ENCODE peak calls at places on chromosomes 11 and 22, in eight cellular contexts. Y is stimulated activated naive CD8-positive, alpha-beta T cell treated with anti-CD3 and anti-CD28 coated beads, Interleukin-15, amount 100 ng/mL, for 72 hours; X is naive thymus-derived CD4-positive, alpha-beta T cell; T is HEK293T; N is SW 1271; K is neural progenitor cell; Q is AG09309; F is heart right ventricle. P is an unnamed sample.

GRCh38 chr11:8090756-8091155 is 9.7 kb downstream of the TUB start:
- DNase-seq in Q (no peak), X (no peak), T (peak), F (no peak), Y (no peak), K (peak), N (no peak), P (no peak)

GRCh38 chr11:2886191-2886894 is 768 bp upstream of the CDKN1C start:
- DNase-seq in K (peak), N (no peak), F (peak), T (no peak), Q (no peak), Y (no peak), X (no peak), P (no peak)

GRCh38 chr11:6611092-6612007 is 666 bp downstream of the TAF10 start:
- DNase-seq in Q (no peak), K (peak), Y (peak), T (peak), X (no peak), F (peak), N (no peak), P (no peak)

GRCh38 chr11:16945671-16946469 is 68.3 kb downstream of the PLEKHA7 start:
- DNase-seq in Q (no peak), T (peak), K (peak), N (peak), Y (peak), X (no peak), F (peak), P (peak)

GRCh38 chr22:46367707-46368191 is 32.2 kb downstream of the TRMU start:
- DNase-seq in T (peak), Y (peak), N (no peak), K (peak), Q (no peak), F (peak), X (peak), P (peak)

GRCh38 chr11:81255905-81256304 is 1477.8 kb downstream of the FAM181B start:
- DNase-seq in T (no peak), F (no peak), Q (no peak), Y (no peak), K (no peak), N (no peak), X (no peak), P (no peak)

GRCh38 chr22:21026783-21027692 is 5.3 kb downstream of the SLC7A4 start:
- DNase-seq in Q (no peak), K (no peak), N (no peak), Y (no peak), F (no peak), X (no peak), T (no peak), P (no peak)

GRCh38 chr11:43546561-43547410 is 133.8 kb upstream of the HSD17B12 start:
- DNase-seq in F (no peak), T (no peak), K (no peak), Y (no peak), X (no peak), N (no peak), Q (no peak), P (no peak)

GRCh38 chr11:123363556-123363955 is 66.5 kb upstream of the GRAMD1B start:
- DNase-seq in T (no peak), N (no peak), Y (no peak), Q (no peak), X (no peak), F (peak), K (no peak), P (no peak)

GRCh38 chr11:63573881-63574855 is 11.0 kb upstream of the PLAAT2 start:
- DNase-seq in T (no peak), N (no peak), Q (peak), X (peak), F (peak), Y (no peak), K (no peak), P (no peak)

GRCh38 chr22:27632451-27633295 is 168.9 kb downstream of the MN1 start:
- DNase-seq in K (no peak), N (no peak), Y (no peak), T (peak), Q (no peak), F (peak), X (no peak), P (no peak)

GRCh38 chr11:62081378-62082291 is 42.2 kb upstream of the INCENP start:
- DNase-seq in Q (peak), X (peak), Y (peak), T (peak), N (no peak), F (peak), K (peak), P (peak)

GRCh38 chr11:61072316-61073109 is 29.8 kb upstream of the CD5 start:
- DNase-seq in F (no peak), N (no peak), X (no peak), K (no peak), T (no peak), Y (no peak), Q (no peak), P (no peak)

GRCh38 chr11:113553235-113553634 is 78.0 kb upstream of the DRD2 start:
- DNase-seq in F (no peak), Y (no peak), X (no peak), N (peak), T (no peak), Q (peak), K (peak), P (no peak)

GRCh38 chr22:30286813-30287625 is 2.3 kb downstream of the CASTOR1 start:
- DNase-seq in K (peak), T (peak), X (peak), Q (no peak), Y (peak), F (peak), N (no peak), P (peak)

GRCh38 chr11:19679952-19680823 is 32.4 kb upstream of the NAV2 start:
- DNase-seq in N (peak), Q (peak), Y (no peak), F (peak), X (no peak), T (peak), K (peak), P (no peak)

GRCh38 chr11:2298795-2299747 is 2.6 kb downstream of the C11orf21 start:
- DNase-seq in Y (peak), T (peak), X (peak), N (no peak), Q (no peak), K (peak), F (no peak), P (no peak)

GRCh38 chr22:48594016-48594756 is 1233.5 kb downstream of the BRD1 start:
- DNase-seq in F (no peak), T (no peak), X (no peak), Q (no peak), N (no peak), K (no peak), Y (no peak), P (no peak)

GRCh38 chr22:19717691-19718254 is 3.5 kb downstream of the SEPTIN5 start:
- DNase-seq in F (peak), Y (peak), N (no peak), X (peak), K (peak), Q (no peak), T (peak), P (peak)

GRCh38 chr22:41481131-41481830 is 12.4 kb downstream of the ACO2 start:
- DNase-seq in T (no peak), K (no peak), F (peak), Y (no peak), Q (no peak), N (no peak), X (no peak), P (no peak)

GRCh38 chr11:36501236-36501635 is 8.8 kb downstream of the TRAF6 start:
- DNase-seq in F (no peak), T (no peak), Y (no peak), Q (no peak), X (no peak), N (no peak), K (no peak), P (no peak)

GRCh38 chr11:115080923-115081322 is 402.6 kb downstream of the NXPE2 start:
- DNase-seq in T (no peak), N (no peak), F (no peak), X (no peak), Q (no peak), K (no peak), Y (no peak), P (no peak)

GRCh38 chr11:56885182-56885581 is 103.5 kb upstream of the OR5AK2 start:
- DNase-seq in X (no peak), K (peak), N (no peak), Y (no peak), F (no peak), Q (no peak), T (no peak), P (no peak)

GRCh38 chr11:72896431-72896830 is 82.2 kb downstream of the ATG16L2 start:
- DNase-seq in F (no peak), Y (no peak), K (no peak), X (no peak), N (no peak), Q (no peak), T (no peak), P (no peak)

GRCh38 chr22:31139866-31140716 is at the start of gene PLA2G3:
- DNase-seq in X (no peak), N (no peak), K (peak), T (no peak), Q (no peak), F (no peak), Y (no peak), P (no peak)

GRCh38 chr11:120719348-120719747 is 207.8 kb downstream of the GRIK4 start:
- DNase-seq in F (no peak), X (no peak), T (no peak), Q (no peak), Y (no peak), K (no peak), N (no peak), P (no peak)

P was measured in CD4-positive, alpha-beta memory T cell.